ENCODE peak calls at places on chromosomes 7 and 10, in seven cellular contexts. One of them, this sample, is unnamed.

GRCh38 chr7:130426541-130426940 is 14.3 kb downstream of the CEP41 start:
- DNase-seq in GM23338: no peak
- DNase-seq in CD8-positive, alpha-beta T cell: no peak
- DNase-seq in PC-3: no peak
- DNase-seq in AG04450: no peak
- DNase-seq in fibroblast of lung: no peak
- DNase-seq in right lobe of liver: no peak
- DNase-seq in this sample: no peak

GRCh38 chr10:4658777-4659176 is 167.2 kb upstream of the AKR1E2 start:
- DNase-seq in GM23338: no peak
- DNase-seq in CD8-positive, alpha-beta T cell: no peak
- DNase-seq in PC-3: peak
- DNase-seq in AG04450: no peak
- DNase-seq in fibroblast of lung: no peak
- DNase-seq in right lobe of liver: no peak
- DNase-seq in this sample: no peak

GRCh38 chr10:62047960-62048383 is 146.5 kb downstream of the ARID5B start:
- DNase-seq in GM23338: no peak
- DNase-seq in CD8-positive, alpha-beta T cell: no peak
- DNase-seq in PC-3: peak
- DNase-seq in AG04450: no peak
- DNase-seq in fibroblast of lung: peak
- DNase-seq in right lobe of liver: no peak
- DNase-seq in this sample: no peak

GRCh38 chr10:1084011-1084950 is 28.1 kb downstream of the WDR37 start:
- DNase-seq in GM23338: no peak
- DNase-seq in CD8-positive, alpha-beta T cell: no peak
- DNase-seq in PC-3: no peak
- DNase-seq in AG04450: no peak
- DNase-seq in fibroblast of lung: peak
- DNase-seq in right lobe of liver: no peak
- DNase-seq in this sample: no peak

GRCh38 chr7:48101880-48102448 is 12.9 kb downstream of the UPP1 start:
- DNase-seq in GM23338: peak
- DNase-seq in CD8-positive, alpha-beta T cell: peak
- DNase-seq in PC-3: no peak
- DNase-seq in AG04450: no peak
- DNase-seq in fibroblast of lung: no peak
- DNase-seq in right lobe of liver: no peak
- DNase-seq in this sample: no peak

GRCh38 chr7:98802088-98802780 is 67.6 kb downstream of the TMEM130 start:
- DNase-seq in GM23338: peak
- DNase-seq in CD8-positive, alpha-beta T cell: no peak
- DNase-seq in PC-3: peak
- DNase-seq in AG04450: no peak
- DNase-seq in fibroblast of lung: peak
- DNase-seq in right lobe of liver: peak
- DNase-seq in this sample: no peak

GRCh38 chr10:46028584-46029570 is 1.5 kb downstream of the NCOA4 start:
- DNase-seq in GM23338: peak
- DNase-seq in CD8-positive, alpha-beta T cell: peak
- DNase-seq in PC-3: peak
- DNase-seq in AG04450: peak
- DNase-seq in fibroblast of lung: peak
- DNase-seq in right lobe of liver: no peak
- DNase-seq in this sample: peak

GRCh38 chr10:98261436-98262277 is 6.3 kb downstream of the LOXL4 start:
- DNase-seq in GM23338: no peak
- DNase-seq in CD8-positive, alpha-beta T cell: no peak
- DNase-seq in PC-3: no peak
- DNase-seq in AG04450: no peak
- DNase-seq in fibroblast of lung: no peak
- DNase-seq in right lobe of liver: no peak
- DNase-seq in this sample: no peak

GRCh38 chr7:73892003-73892975 is 31.3 kb downstream of the TMEM270 start:
- DNase-seq in GM23338: no peak
- DNase-seq in CD8-positive, alpha-beta T cell: no peak
- DNase-seq in PC-3: peak
- DNase-seq in AG04450: no peak
- DNase-seq in fibroblast of lung: peak
- DNase-seq in right lobe of liver: peak
- DNase-seq in this sample: no peak

GRCh38 chr7:80591654-80592053 is 46.8 kb upstream of the CD36 start:
- DNase-seq in GM23338: no peak
- DNase-seq in CD8-positive, alpha-beta T cell: no peak
- DNase-seq in PC-3: no peak
- DNase-seq in AG04450: no peak
- DNase-seq in fibroblast of lung: no peak
- DNase-seq in right lobe of liver: no peak
- DNase-seq in this sample: no peak

GRCh38 chr7:3861941-3862340 is 560.9 kb downstream of the SDK1 start:
- DNase-seq in GM23338: peak
- DNase-seq in CD8-positive, alpha-beta T cell: no peak
- DNase-seq in PC-3: no peak
- DNase-seq in AG04450: peak
- DNase-seq in fibroblast of lung: peak
- DNase-seq in right lobe of liver: no peak
- DNase-seq in this sample: peak

GRCh38 chr10:45000138-45000763 is 472 bp upstream of the ZNF22 start:
- DNase-seq in GM23338: peak
- DNase-seq in CD8-positive, alpha-beta T cell: no peak
- DNase-seq in PC-3: peak
- DNase-seq in AG04450: no peak
- DNase-seq in fibroblast of lung: peak
- DNase-seq in right lobe of liver: peak
- DNase-seq in this sample: no peak

GRCh38 chr10:95327367-95327766 is 36.6 kb upstream of the PDLIM1 start:
- DNase-seq in GM23338: no peak
- DNase-seq in CD8-positive, alpha-beta T cell: no peak
- DNase-seq in PC-3: peak
- DNase-seq in AG04450: no peak
- DNase-seq in fibroblast of lung: peak
- DNase-seq in right lobe of liver: peak
- DNase-seq in this sample: no peak

GRCh38 chr10:72257051-72257892 is 16.5 kb upstream of the DDIT4 start:
- DNase-seq in GM23338: no peak
- DNase-seq in CD8-positive, alpha-beta T cell: no peak
- DNase-seq in PC-3: no peak
- DNase-seq in AG04450: no peak
- DNase-seq in fibroblast of lung: no peak
- DNase-seq in right lobe of liver: peak
- DNase-seq in this sample: no peak

GRCh38 chr10:22999942-23000341 is 72.1 kb downstream of the ARMC3 start:
- DNase-seq in GM23338: peak
- DNase-seq in CD8-positive, alpha-beta T cell: no peak
- DNase-seq in PC-3: no peak
- DNase-seq in AG04450: no peak
- DNase-seq in fibroblast of lung: no peak
- DNase-seq in right lobe of liver: no peak
- DNase-seq in this sample: no peak

GRCh38 chr7:128104109-128104742 is 73.0 kb upstream of the LRRC4 start:
- DNase-seq in GM23338: peak
- DNase-seq in CD8-positive, alpha-beta T cell: peak
- DNase-seq in PC-3: no peak
- DNase-seq in AG04450: no peak
- DNase-seq in fibroblast of lung: no peak
- DNase-seq in right lobe of liver: no peak
- DNase-seq in this sample: no peak

GRCh38 chr10:126062132-126063032 is 166.0 kb downstream of the FANK1 start:
- DNase-seq in GM23338: no peak
- DNase-seq in CD8-positive, alpha-beta T cell: no peak
- DNase-seq in PC-3: peak
- DNase-seq in AG04450: peak
- DNase-seq in fibroblast of lung: peak
- DNase-seq in right lobe of liver: peak
- DNase-seq in this sample: peak

GRCh38 chr7:99448855-99449254 is 10.1 kb downstream of the CPSF4 start:
- DNase-seq in GM23338: no peak
- DNase-seq in CD8-positive, alpha-beta T cell: no peak
- DNase-seq in PC-3: no peak
- DNase-seq in AG04450: no peak
- DNase-seq in fibroblast of lung: no peak
- DNase-seq in right lobe of liver: no peak
- DNase-seq in this sample: no peak

GRCh38 chr7:70614237-70614984 is 517.5 kb upstream of the GALNT17 start:
- DNase-seq in GM23338: peak
- DNase-seq in CD8-positive, alpha-beta T cell: no peak
- DNase-seq in PC-3: no peak
- DNase-seq in AG04450: no peak
- DNase-seq in fibroblast of lung: peak
- DNase-seq in right lobe of liver: peak
- DNase-seq in this sample: no peak

GRCh38 chr10:87842220-87842641 is 21.1 kb downstream of the KLLN start:
- DNase-seq in GM23338: no peak
- DNase-seq in CD8-positive, alpha-beta T cell: no peak
- DNase-seq in PC-3: peak
- DNase-seq in AG04450: no peak
- DNase-seq in fibroblast of lung: peak
- DNase-seq in right lobe of liver: no peak
- DNase-seq in this sample: peak

GRCh38 chr7:115008465-115009114 is 86.7 kb downstream of the MDFIC start:
- DNase-seq in GM23338: no peak
- DNase-seq in CD8-positive, alpha-beta T cell: no peak
- DNase-seq in PC-3: no peak
- DNase-seq in AG04450: peak
- DNase-seq in fibroblast of lung: peak
- DNase-seq in right lobe of liver: no peak
- DNase-seq in this sample: no peak

GRCh38 chr10:18594574-18595156 is 56.7 kb downstream of the NSUN6 start:
- DNase-seq in GM23338: peak
- DNase-seq in CD8-positive, alpha-beta T cell: no peak
- DNase-seq in PC-3: peak
- DNase-seq in AG04450: no peak
- DNase-seq in fibroblast of lung: no peak
- DNase-seq in right lobe of liver: no peak
- DNase-seq in this sample: no peak

GRCh38 chr7:140375323-140375722 is 23.0 kb downstream of the SLC37A3 start:
- DNase-seq in GM23338: no peak
- DNase-seq in CD8-positive, alpha-beta T cell: no peak
- DNase-seq in PC-3: no peak
- DNase-seq in AG04450: no peak
- DNase-seq in fibroblast of lung: no peak
- DNase-seq in right lobe of liver: no peak
- DNase-seq in this sample: no peak

DNA sequence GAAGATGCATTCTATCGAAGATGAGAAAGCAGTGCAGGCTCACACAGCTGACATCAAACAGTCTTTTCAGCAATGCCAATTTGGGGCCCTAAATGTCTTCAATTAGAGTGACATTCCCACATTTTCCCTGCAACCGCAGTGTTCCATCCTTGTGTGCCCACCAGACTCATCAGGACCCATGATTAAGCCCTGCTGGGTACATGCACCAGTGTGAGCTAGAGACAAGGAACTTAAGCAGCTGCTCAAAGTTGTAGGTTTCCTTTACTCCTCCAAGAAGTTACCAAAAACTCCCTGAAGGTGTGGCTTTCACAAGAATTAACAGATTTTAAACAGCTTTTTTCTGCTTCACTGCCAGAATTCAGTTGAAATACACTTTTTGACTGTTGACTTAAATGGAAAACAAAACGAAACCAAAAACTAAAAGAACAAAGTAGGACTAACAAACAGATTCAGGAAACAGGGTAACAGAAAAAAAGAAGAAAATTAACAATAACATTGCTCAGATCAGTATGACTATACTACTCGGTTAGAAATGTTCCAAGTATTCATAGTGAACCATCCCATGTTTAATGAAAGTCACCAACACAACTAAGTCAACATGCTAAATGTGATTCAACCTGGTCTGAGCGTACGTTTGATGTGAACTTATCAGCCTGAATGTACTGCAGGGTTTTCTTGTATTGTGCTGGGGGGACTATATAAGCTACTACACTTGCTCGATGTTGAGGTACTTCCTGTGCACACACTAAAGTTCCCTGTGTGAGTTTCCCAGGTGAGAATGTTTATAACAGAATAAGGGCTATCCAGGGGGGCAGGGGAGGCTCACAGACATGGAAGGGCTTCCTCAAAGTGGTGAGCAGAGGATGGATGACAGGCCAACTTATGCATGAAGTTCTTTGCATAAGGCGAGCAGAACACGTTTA is 22.3 kb downstream of the SLC37A3 start:
- DNase-seq in GM23338: no peak
- DNase-seq in CD8-positive, alpha-beta T cell: no peak
- DNase-seq in PC-3: no peak
- DNase-seq in AG04450: no peak
- DNase-seq in fibroblast of lung: no peak
- DNase-seq in right lobe of liver: no peak
- DNase-seq in this sample: no peak
- H3K27ac ChIP-seq in GM23338: peak
- H3K27ac ChIP-seq in CD8-positive, alpha-beta T cell: peak
- H3K27ac ChIP-seq in PC-3: no peak
- H3K27ac ChIP-seq in AG04450: no peak
- H3K27ac ChIP-seq in fibroblast of lung: no peak
- H3K27ac ChIP-seq in right lobe of liver: no peak
- H3K27ac ChIP-seq in this sample: no peak

GRCh38 chr7:131819891-131820290 is 263.5 kb upstream of the PODXL start:
- DNase-seq in GM23338: no peak
- DNase-seq in CD8-positive, alpha-beta T cell: no peak
- DNase-seq in PC-3: no peak
- DNase-seq in AG04450: no peak
- DNase-seq in fibroblast of lung: no peak
- DNase-seq in right lobe of liver: no peak
- DNase-seq in this sample: no peak
- H3K27ac ChIP-seq in GM23338: no peak
- H3K27ac ChIP-seq in CD8-positive, alpha-beta T cell: no peak
- H3K27ac ChIP-seq in PC-3: no peak
- H3K27ac ChIP-seq in AG04450: no peak
- H3K27ac ChIP-seq in fibroblast of lung: no peak
- H3K27ac ChIP-seq in right lobe of liver: no peak
- H3K27ac ChIP-seq in this sample: no peak

GRCh38 chr10:78755877-78756455 is 312.8 kb upstream of the ZMIZ1 start:
- DNase-seq in GM23338: no peak
- DNase-seq in CD8-positive, alpha-beta T cell: no peak
- DNase-seq in PC-3: peak
- DNase-seq in AG04450: no peak
- DNase-seq in fibroblast of lung: no peak
- DNase-seq in right lobe of liver: no peak
- DNase-seq in this sample: no peak
- H3K27ac ChIP-seq in GM23338: no peak
- H3K27ac ChIP-seq in CD8-positive, alpha-beta T cell: no peak
- H3K27ac ChIP-seq in PC-3: peak
- H3K27ac ChIP-seq in AG04450: peak
- H3K27ac ChIP-seq in fibroblast of lung: no peak
- H3K27ac ChIP-seq in right lobe of liver: no peak
- H3K27ac ChIP-seq in this sample: no peak

DNA sequence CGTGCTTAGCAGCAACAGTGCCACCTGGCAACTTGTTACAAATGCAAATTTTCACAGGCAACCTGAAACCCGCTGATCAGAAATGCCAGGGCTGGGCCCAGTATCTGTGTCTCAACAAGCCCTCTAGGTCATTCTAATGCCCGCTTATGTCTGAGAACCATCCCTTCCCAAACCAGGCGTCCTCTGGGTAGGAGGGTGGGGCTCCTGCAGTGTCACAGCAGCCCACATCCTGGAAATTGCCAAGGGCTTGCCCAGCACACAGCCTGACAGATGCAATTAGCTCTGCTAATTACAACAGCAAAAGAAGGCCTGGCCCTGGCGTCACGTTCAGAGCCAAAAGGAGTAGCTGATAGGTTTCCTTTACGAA is 15.9 kb downstream of the ITPRIP start:
- DNase-seq in GM23338: no peak
- DNase-seq in CD8-positive, alpha-beta T cell: no peak
- DNase-seq in PC-3: no peak
- DNase-seq in AG04450: no peak
- DNase-seq in fibroblast of lung: no peak
- DNase-seq in right lobe of liver: no peak
- DNase-seq in this sample: no peak
- H3K27ac ChIP-seq in GM23338: peak
- H3K27ac ChIP-seq in CD8-positive, alpha-beta T cell: no peak
- H3K27ac ChIP-seq in PC-3: no peak
- H3K27ac ChIP-seq in AG04450: no peak
- H3K27ac ChIP-seq in fibroblast of lung: no peak
- H3K27ac ChIP-seq in right lobe of liver: no peak
- H3K27ac ChIP-seq in this sample: peak

This sample was measured in epithelial cell of prostate.